ENCODE peak calls at places on chromosomes 3 and 15, in nine cellular contexts. K is foreskin keratinocyte, B is suprapubic skin, U is GM23338, L is SJSA1, O is colonic mucosa, E is right cardiac atrium, P is NT2/D1, W is dorsolateral prefrontal cortex. S is an unnamed sample. For H3K27me3, the result is how much of the 10 kb centered on the place peaks cover.

GRCh38 chr3:133995264-133995663 is 34.5 kb downstream of the SLCO2A1 start:
- DNase-seq in L (no peak), O (no peak), E (no peak), U (no peak), K (no peak), B (no peak), W (no peak), P (no peak), S (no peak)

GRCh38 chr15:39279331-39279730 is 301.5 kb upstream of the THBS1 start:
- DNase-seq in O (no peak), L (no peak), W (no peak), U (no peak), K (no peak), E (no peak), B (no peak), P (no peak), S (no peak)

GRCh38 chr3:28077566-28077965 is 163.9 kb upstream of the CMC1 start:
- DNase-seq in P (peak), O (no peak), L (no peak), U (peak), W (no peak), E (peak), K (no peak), B (no peak), S (no peak)

GRCh38 chr3:138941259-138941885 is 5.6 kb downstream of the FOXL2 start:
- DNase-seq in B (no peak), P (no peak), O (peak), L (no peak), K (no peak), U (peak), E (peak), W (no peak), S (no peak)

GRCh38 chr15:80508783-80509182 is 104.6 kb downstream of the ARNT2 start:
- DNase-seq in O (no peak), E (no peak), W (no peak), L (no peak), B (no peak), U (no peak), P (no peak), K (no peak), S (no peak)

GRCh38 chr3:79822076-79822475 is 54.3 kb upstream of the ROBO1 start:
- DNase-seq in K (no peak), L (no peak), P (peak), O (no peak), E (no peak), B (no peak), W (no peak), U (no peak), S (no peak)

GRCh38 chr15:75202251-75203016 is 752 bp downstream of the C15orf39 start:
- DNase-seq in B (peak), U (peak), L (peak), O (peak), W (peak), K (no peak), E (peak), P (no peak), S (peak)

GRCh38 chr15:35289029-35289617 is 204.0 kb upstream of the NANOGP8 start:
- DNase-seq in L (no peak), O (no peak), U (peak), K (no peak), P (peak), E (no peak), W (no peak), B (no peak), S (no peak)

GRCh38 chr3:111621535-111621934 is 26.4 kb upstream of the ZBED2 start:
- DNase-seq in O (no peak), E (peak), P (peak), W (no peak), U (peak), K (no peak), B (no peak), L (no peak), S (no peak)

GRCh38 chr3:141365206-141365605 is 3.1 kb upstream of the ZBTB38 start:
- DNase-seq in P (no peak), K (no peak), E (no peak), B (no peak), W (no peak), U (no peak), L (no peak), O (no peak), S (no peak)

GRCh38 chr3:66276705-66277274 is 56.0 kb downstream of the SLC25A26 start:
- DNase-seq in W (no peak), B (no peak), U (peak), K (no peak), P (peak), O (peak), L (peak), E (no peak), S (peak)

GRCh38 chr3:16877527-16877926 is 7.2 kb upstream of the PLCL2 start:
- DNase-seq in K (no peak), L (no peak), E (no peak), O (no peak), B (no peak), W (no peak), P (no peak), U (no peak), S (no peak)
- H3K27me3 ChIP-seq in K (under half), L (under half), E (under half), O (under half), B (under half), W (under half), P (under half), U (under half), S (under half)

GRCh38 chr3:24830230-24831152 is 335.8 kb upstream of the THRB start:
- DNase-seq in W (peak), B (no peak), U (peak), L (no peak), P (no peak), O (peak), E (peak), K (no peak), S (peak)

GRCh38 chr3:24838533-24838932 is 343.9 kb upstream of the THRB start:
- DNase-seq in K (no peak), O (no peak), L (no peak), B (no peak), W (no peak), U (no peak), P (no peak), E (no peak), S (no peak)

GRCh38 chr3:24837601-24838000 is 343.0 kb upstream of the THRB start:
- DNase-seq in U (no peak), W (no peak), L (no peak), E (no peak), O (no peak), K (no peak), B (no peak), P (no peak), S (no peak)

GRCh38 chr3:24832878-24833277 is 338.2 kb upstream of the THRB start:
- DNase-seq in U (no peak), B (no peak), O (no peak), W (no peak), P (no peak), K (peak), E (no peak), L (no peak), S (no peak)

GRCh38 chr3:24834442-24834841 is 339.8 kb upstream of the THRB start:
- DNase-seq in B (no peak), U (no peak), E (no peak), L (no peak), W (no peak), P (no peak), K (no peak), O (no peak), S (no peak)
- H3K27me3 ChIP-seq in B (under half), U (under half), E (under half), L (under half), W (under half), P (under half), K (under half), O (under half), S (under half)

GRCh38 chr3:71376499-71376898 is 207.0 kb downstream of the FOXP1 start:
- DNase-seq in W (no peak), L (no peak), E (no peak), O (no peak), K (no peak), B (no peak), P (no peak), U (no peak), S (no peak)
- H3K27me3 ChIP-seq in W (under half), L (under half), E (under half), O (under half), K (under half), B (under half), P (under half), U (under half), S (under half)

GRCh38 chr15:92832992-92833438 is 67.1 kb upstream of the CHD2 start:
- DNase-seq in U (no peak), E (no peak), O (no peak), L (no peak), B (no peak), K (no peak), P (no peak), W (no peak), S (peak)

GRCh38 chr15:92829875-92830274 is 70.2 kb upstream of the CHD2 start:
- DNase-seq in B (no peak), P (no peak), O (no peak), K (no peak), E (no peak), L (no peak), W (no peak), U (no peak), S (no peak)

GRCh38 chr15:92831459-92832229 is 68.5 kb upstream of the CHD2 start:
- DNase-seq in U (peak), E (peak), L (peak), O (peak), B (peak), P (peak), W (peak), K (peak), S (peak)

DNA sequence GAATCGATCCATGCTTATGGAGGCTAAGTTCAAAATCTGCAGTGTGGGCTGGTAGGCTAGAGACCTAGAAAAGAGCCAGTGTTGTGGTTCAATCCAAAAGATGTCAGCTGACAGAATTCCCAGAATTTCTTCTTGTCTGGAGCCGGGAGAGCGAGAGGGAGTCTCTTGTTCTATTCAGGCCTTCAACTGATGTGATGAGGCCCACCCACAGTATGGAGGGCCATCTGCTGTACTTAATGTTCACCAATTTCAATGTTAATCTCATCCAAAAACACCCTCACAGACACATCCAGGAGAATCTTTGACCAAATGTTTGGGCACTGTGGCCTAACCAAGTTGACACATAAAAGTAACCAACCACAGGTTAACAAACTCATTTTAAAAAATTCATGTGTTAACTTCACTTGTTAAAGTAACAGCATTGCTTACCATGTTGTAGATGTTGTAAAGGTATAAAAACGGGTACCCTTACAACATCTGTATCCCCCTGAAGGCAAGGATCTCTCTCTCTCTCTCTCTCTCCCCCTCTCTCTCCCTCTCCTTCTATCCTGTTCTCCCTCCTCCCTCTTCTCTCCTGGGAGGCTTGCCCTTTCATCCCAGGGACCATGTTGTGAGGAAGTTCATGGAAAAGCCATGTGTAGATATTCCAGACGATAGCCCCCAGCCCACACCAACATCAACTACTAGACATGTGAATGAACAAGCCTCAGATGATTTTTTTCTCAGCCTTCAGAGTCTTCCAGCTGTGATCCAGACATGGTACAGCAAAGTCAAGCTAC is 66.4 kb upstream of the CHD2 start:
- DNase-seq in K (no peak), P (no peak), B (no peak), L (no peak), E (no peak), W (no peak), O (no peak), U (no peak), S (no peak)
- H3K27me3 ChIP-seq in K (under half), P (under half), B (under half), L (under half), E (under half), W (under half), O (under half), U (under half), S (under half)

GRCh38 chr3:126677862-126678549 is 23.1 kb upstream of the TXNRD3 start:
- DNase-seq in O (no peak), K (no peak), E (no peak), W (no peak), U (no peak), P (no peak), B (no peak), L (no peak), S (no peak)
- H3K27me3 ChIP-seq in O (under half), K (under half), E (under half), W (under half), U (under half), P (under half), B (under half), L (under half), S (under half)

GRCh38 chr3:137761099-137761562 is 3.0 kb upstream of the SOX14 start:
- DNase-seq in L (no peak), P (no peak), K (no peak), O (no peak), E (no peak), B (no peak), W (no peak), U (peak), S (no peak)
- H3K27me3 ChIP-seq in L (half or more), P (half or more), K (half or more), O (half or more), E (under half), B (half or more), W (half or more), U (half or more), S (under half)

GRCh38 chr3:125967156-125967555 is 1.8 kb upstream of the ROPN1B start:
- DNase-seq in U (no peak), L (no peak), B (no peak), W (no peak), K (no peak), E (no peak), P (no peak), O (no peak), S (no peak)
- H3K27me3 ChIP-seq in U (half or more), L (under half), B (under half), W (under half), K (under half), E (under half), P (half or more), O (under half), S (under half)

DNA sequence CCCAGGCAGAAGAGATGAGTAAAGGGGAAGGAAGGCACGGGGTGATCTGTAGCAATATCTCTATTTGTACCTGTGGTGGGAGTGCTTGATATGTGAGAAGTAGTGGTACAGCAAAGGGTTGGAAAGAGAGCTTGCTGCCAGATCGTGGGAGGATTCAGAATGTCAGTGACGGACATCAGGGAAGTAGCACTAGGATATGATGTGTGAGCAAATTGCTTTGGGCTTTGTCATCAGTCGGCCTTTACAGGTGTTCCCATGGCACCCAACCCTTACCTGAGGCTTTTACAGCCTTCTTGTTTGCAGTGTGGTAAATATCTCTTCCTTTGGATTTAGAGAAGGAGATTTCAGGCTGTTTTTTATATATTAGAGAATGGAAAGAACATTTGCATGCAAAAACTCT is 29.8 kb downstream of the IL1RAP start:
- DNase-seq in P (no peak), K (peak), U (no peak), B (no peak), L (no peak), O (peak), E (no peak), W (no peak), S (no peak)
- H3K27me3 ChIP-seq in P (under half), K (under half), U (half or more), B (under half), L (under half), O (under half), E (under half), W (under half), S (under half)

GRCh38 chr15:74133071-74133702 is 2.8 kb downstream of the ISLR2 start:
- DNase-seq in B (no peak), E (peak), L (no peak), U (peak), K (peak), P (no peak), W (no peak), O (no peak), S (peak)

GRCh38 chr15:74130849-74131617 is 647 bp downstream of the ISLR2 start:
- DNase-seq in K (no peak), U (peak), L (no peak), P (no peak), B (no peak), O (no peak), E (no peak), W (no peak), S (peak)

GRCh38 chr15:74131618-74132191 is 1.3 kb downstream of the ISLR2 start:
- DNase-seq in U (peak), L (no peak), B (no peak), P (no peak), O (no peak), E (no peak), K (no peak), W (no peak), S (no peak)

GRCh38 chr15:74133703-74134386 is 3.5 kb downstream of the ISLR2 start:
- DNase-seq in O (no peak), L (no peak), B (no peak), W (no peak), K (no peak), U (peak), E (peak), P (no peak), S (no peak)

DNA sequence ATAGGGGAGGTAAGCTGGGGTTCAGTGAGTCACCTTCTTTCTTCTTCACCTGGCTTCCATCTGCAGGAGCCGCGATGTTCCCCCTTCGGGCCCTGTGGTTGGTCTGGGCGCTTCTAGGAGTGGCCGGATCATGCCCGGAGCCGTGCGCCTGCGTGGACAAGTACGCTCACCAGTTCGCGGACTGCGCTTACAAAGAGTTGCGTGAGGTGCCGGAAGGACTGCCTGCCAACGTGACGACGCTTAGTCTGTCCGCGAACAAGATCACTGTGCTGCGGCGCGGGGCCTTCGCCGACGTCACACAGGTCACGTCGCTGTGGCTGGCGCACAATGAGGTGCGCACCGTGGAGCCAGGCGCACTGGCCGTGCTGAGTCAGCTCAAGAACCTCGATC is 2.3 kb downstream of the ISLR2 start:
- DNase-seq in B (no peak), P (no peak), E (peak), U (peak), L (no peak), W (no peak), K (peak), O (no peak), S (no peak)
- H3K27me3 ChIP-seq in B (half or more), P (half or more), E (under half), U (half or more), L (half or more), W (half or more), K (half or more), O (half or more), S (under half)